ENCODE peak calls at places on chromosome 9, in nine cellular contexts. G is SK-N-SH, T is GM12878, Q is A549, F is HCT116, V is WTC11, Z is endothelial cell of umbilical vein, A is HepG2, R is NB4. C is an unnamed sample.

GRCh38 chr9:14277202-14277601 is 36.7 kb downstream of the NFIB start:
- DNase-seq in G (no peak), T (no peak), Q (peak; percentile 24), F (peak; percentile 7), V (no peak), Z (peak; percentile 74), A (no peak), R (no peak), C (no peak)

GRCh38 chr9:581673-582497 is 259.6 kb upstream of the DMRT1 start:
- DNase-seq in G (peak; percentile 28), T (no peak), Q (peak; percentile 35), F (peak; percentile 2), V (peak; percentile 51), Z (no peak), A (peak; percentile 41), R (peak; percentile 69), C (peak; percentile 7)

GRCh38 chr9:9912459-9912858 is 700.3 kb downstream of the PTPRD start:
- DNase-seq in G (peak; percentile 5), T (no peak), Q (no peak), F (no peak), V (no peak), Z (peak; percentile 12), A (no peak), R (no peak), C (no peak)

GRCh38 chr9:18498947-18499585 is 25.1 kb downstream of the ADAMTSL1 start:
- DNase-seq in G (peak; percentile 47), T (no peak), Q (no peak), F (no peak), V (no peak), Z (no peak), A (no peak), R (no peak), C (no peak)

GRCh38 chr9:129398101-129398795 is 220.2 kb upstream of the IER5L start:
- DNase-seq in G (peak; percentile 27), T (no peak), Q (no peak), F (no peak), V (no peak), Z (no peak), A (no peak), R (no peak), C (no peak)

GRCh38 chr9:114855488-114855887 is 49.6 kb upstream of the TNFSF15 start:
- DNase-seq in G (no peak), T (no peak), Q (no peak), F (no peak), V (no peak), Z (peak; percentile 71), A (no peak), R (no peak), C (no peak)

GRCh38 chr9:111298831-111299603 is 31.0 kb downstream of the OR2K2 start:
- DNase-seq in G (peak; percentile 42), T (peak; percentile 37), Q (peak; percentile 66), F (peak; percentile 46), V (no peak), Z (peak; percentile 70), A (peak; percentile 22), R (peak; percentile 62), C (peak; percentile 38)

GRCh38 chr9:110131499-110131898 is 76.5 kb downstream of the C9orf152 start:
- DNase-seq in G (no peak), T (no peak), Q (no peak), F (no peak), V (no peak), Z (no peak), A (no peak), R (no peak), C (no peak)

GRCh38 chr9:114083693-114084092 is 5.6 kb upstream of the AMBP start:
- DNase-seq in G (no peak), T (no peak), Q (no peak), F (no peak), V (no peak), Z (no peak), A (no peak), R (no peak), C (no peak)

GRCh38 chr9:131809941-131810344 is 70.1 kb upstream of the RAPGEF1 start:
- DNase-seq in G (no peak), T (no peak), Q (no peak), F (no peak), V (no peak), Z (no peak), A (no peak), R (no peak), C (no peak)
- TF ChIP-seq MAX in G (no peak), T (no peak), Q (no peak), F (no peak), V (no peak), Z (no peak), A (no peak), R (no peak), C (no peak)

GRCh38 chr9:121331549-121331948 is 38.5 kb downstream of the STOM start:
- DNase-seq in G (no peak), T (no peak), Q (no peak), F (no peak), V (no peak), Z (no peak), A (no peak), R (no peak), C (no peak)

GRCh38 chr9:121331992-121332685 is 37.9 kb downstream of the STOM start:
- DNase-seq in G (no peak), T (no peak), Q (peak; percentile 44), F (no peak), V (no peak), Z (peak; percentile 36), A (no peak), R (no peak), C (no peak)

GRCh38 chr9:121336705-121337104 is 33.3 kb downstream of the STOM start:
- DNase-seq in G (peak; percentile 54), T (no peak), Q (no peak), F (no peak), V (no peak), Z (no peak), A (no peak), R (no peak), C (no peak)

GRCh38 chr9:121328876-121329681 is 41.0 kb downstream of the STOM start:
- DNase-seq in G (no peak), T (no peak), Q (no peak), F (no peak), V (no peak), Z (no peak), A (no peak), R (no peak), C (no peak)

DNA sequence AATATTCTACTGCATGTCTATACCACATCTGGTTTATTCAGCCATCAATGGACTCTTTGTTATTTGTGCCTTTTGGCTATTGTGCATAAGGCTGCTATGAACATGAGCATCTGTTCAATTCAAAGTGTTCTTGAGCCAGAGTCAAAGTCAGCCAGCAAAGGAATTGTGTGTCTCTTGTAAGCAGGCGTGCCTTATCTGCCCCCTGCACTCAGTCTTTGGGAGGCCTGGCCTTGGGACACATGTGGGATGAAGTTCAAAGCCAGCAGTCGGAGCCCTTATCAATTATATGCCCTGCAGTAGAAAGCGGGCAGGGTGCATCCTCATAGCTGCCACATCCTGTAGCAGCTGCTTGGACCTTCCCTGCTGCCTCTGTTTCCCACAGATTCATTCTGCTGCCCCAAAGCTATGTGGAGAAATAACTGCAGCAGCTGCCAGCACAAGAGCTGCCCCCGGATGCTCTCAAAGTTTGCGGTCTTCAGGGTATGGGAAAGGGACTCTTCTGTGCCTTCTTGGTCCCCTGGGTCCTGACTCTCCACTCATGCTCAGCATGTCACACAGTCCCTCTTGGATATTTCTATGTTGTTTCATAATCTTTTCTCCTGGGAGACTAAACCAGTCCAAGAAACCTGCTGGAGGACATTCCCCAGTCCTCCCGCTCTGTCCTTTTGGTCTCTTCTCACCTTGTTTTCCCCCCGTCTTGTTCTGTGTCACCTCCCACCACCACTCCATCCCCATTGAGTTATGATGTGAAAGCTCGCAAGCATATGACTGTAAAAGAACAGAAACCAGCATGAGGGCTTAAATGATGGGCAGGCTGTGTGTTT is 35.9 kb downstream of the STOM start:
- DNase-seq in G (no peak), T (no peak), Q (no peak), F (no peak), V (no peak), Z (no peak), A (no peak), R (no peak), C (peak; percentile 63)
- TF ChIP-seq MAX in G (no peak), T (no peak), Q (no peak), F (no peak), V (no peak), Z (no peak), A (no peak), R (no peak), C (peak; percentile 44)

GRCh38 chr9:86722706-86723075 is 224.6 kb downstream of the GAS1 start:
- DNase-seq in G (no peak), T (no peak), Q (no peak), F (no peak), V (no peak), Z (no peak), A (no peak), R (no peak), C (no peak)
- TF ChIP-seq MAX in G (no peak), T (no peak), Q (no peak), F (no peak), V (no peak), Z (no peak), A (no peak), R (no peak), C (no peak)

GRCh38 chr9:2050236-2050635 is 35.1 kb downstream of the SMARCA2 start:
- DNase-seq in G (no peak), T (no peak), Q (no peak), F (no peak), V (no peak), Z (no peak), A (no peak), R (no peak), C (no peak)

GRCh38 chr9:2055203-2055658 is 40.1 kb downstream of the SMARCA2 start:
- DNase-seq in G (no peak), T (peak; percentile 77), Q (no peak), F (no peak), V (no peak), Z (peak; percentile 64), A (no peak), R (no peak), C (no peak)

GRCh38 chr9:2059131-2059929 is 44.2 kb downstream of the SMARCA2 start:
- DNase-seq in G (no peak), T (no peak), Q (no peak), F (no peak), V (no peak), Z (no peak), A (no peak), R (no peak), C (no peak)

DNA sequence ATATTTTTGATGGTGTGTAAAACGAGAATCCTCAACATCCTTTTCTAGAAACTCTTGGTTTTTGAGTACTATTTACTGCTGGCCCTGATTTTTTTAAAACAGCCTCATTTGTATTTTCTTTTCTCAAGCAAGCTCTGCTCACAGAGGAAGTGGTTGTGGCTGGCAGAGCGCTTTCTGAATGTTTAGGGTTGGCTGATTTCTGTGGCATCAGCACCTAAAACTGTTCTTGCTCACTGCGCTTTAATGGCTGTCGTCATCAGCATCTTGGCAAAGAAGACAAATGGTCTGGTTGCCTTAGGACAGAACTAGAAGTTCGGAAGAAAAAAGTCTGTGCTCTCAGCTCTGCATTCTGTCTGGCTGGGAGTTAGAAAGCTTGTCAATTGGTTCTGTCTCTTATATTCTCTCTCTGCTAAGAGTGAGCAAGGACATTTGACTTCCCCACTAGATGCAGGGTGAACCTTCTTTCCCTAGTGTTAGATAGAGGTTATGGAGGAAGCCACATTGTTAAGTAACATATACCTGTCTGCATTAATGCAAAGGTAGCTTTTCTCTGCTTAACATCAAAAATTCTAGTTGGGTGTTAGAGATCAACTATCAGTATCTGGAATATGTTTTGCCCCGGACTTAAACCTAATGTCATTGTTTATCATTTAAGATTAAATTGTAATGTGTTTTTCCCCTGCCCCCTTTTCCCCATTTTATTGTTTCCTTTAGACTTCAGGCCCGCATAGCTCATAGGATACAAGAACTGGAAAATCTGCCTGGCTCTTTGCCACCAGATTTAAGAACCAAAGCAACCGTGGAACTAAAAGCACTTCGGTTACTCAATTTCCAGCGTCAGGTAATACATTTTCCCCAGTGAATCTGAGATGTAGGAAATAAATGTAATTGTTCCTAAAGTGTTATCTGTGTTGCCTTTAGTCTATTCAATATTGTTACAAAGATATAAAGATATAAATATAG is 39.0 kb downstream of the SMARCA2 start:
- DNase-seq in G (no peak), T (peak; percentile 95), Q (no peak), F (no peak), V (no peak), Z (peak; percentile 37), A (no peak), R (peak; percentile 12), C (no peak)
- TF ChIP-seq MAX in G (no peak), T (no peak), Q (no peak), F (no peak), V (no peak), Z (no peak), A (no peak), R (no peak), C (no peak)